ENCODE peak calls at places on chromosome 13, in four cellular contexts. S is amniotic stem cell, H is A549, D is ovary. J is an unnamed sample.

GRCh38 chr13:101654916-101655315 is 202.4 kb downstream of the ITGBL1 start:
- DNase-seq in D (no peak), H (peak), S (no peak), J (no peak)

GRCh38 chr13:80180745-80181144 is 160.2 kb downstream of the SPRY2 start:
- DNase-seq in S (no peak), D (no peak), H (no peak), J (no peak)

GRCh38 chr13:82833928-82834327 is 1048.3 kb downstream of the SLITRK1 start:
- DNase-seq in H (no peak), S (peak), D (no peak), J (no peak)

GRCh38 chr13:51249767-51250741 is 27.9 kb downstream of the FAM124A start:
- DNase-seq in D (no peak), H (no peak), S (no peak), J (no peak)

GRCh38 chr13:41365636-41366035 is 54.6 kb downstream of the NAA16 start:
- DNase-seq in H (no peak), D (no peak), S (no peak), J (no peak)

GRCh38 chr13:79508224-79508961 is 27.4 kb downstream of the NDFIP2 start:
- DNase-seq in H (no peak), S (no peak), D (no peak), J (no peak)

GRCh38 chr13:52006491-52007245 is 4.6 kb downstream of the ATP7B start:
- DNase-seq in H (no peak), S (no peak), D (no peak), J (no peak)

GRCh38 chr13:100274942-100275506 is 186.1 kb downstream of the PCCA start:
- DNase-seq in D (no peak), H (no peak), S (no peak), J (no peak)

GRCh38 chr13:43786766-43787517 is at the start of gene ENOX1:
- DNase-seq in D (peak), H (peak), S (peak), J (peak)

GRCh38 chr13:43583331-43583730 is 203.4 kb downstream of the ENOX1 start:
- DNase-seq in H (no peak), S (no peak), D (no peak), J (no peak)

J was measured in aorta.